ENCODE peak calls at places on chromosomes 2 and 18, in seven cellular contexts. T, N, M, F, K, L and Y are unnamed samples.

GRCh38 chr2:190530211-190530639 is 4.3 kb downstream of the NEMP2 start:
- DNase-seq in T (no peak), N (peak; percentile 94), F (peak; percentile 53), M (no peak), K (no peak), L (no peak), Y (peak; percentile 37)

GRCh38 chr2:122139739-122140138 is 384.3 kb downstream of the TSN start:
- DNase-seq in N (no peak), K (no peak), T (no peak), L (no peak), F (no peak), M (no peak), Y (no peak)

GRCh38 chr2:16413947-16414346 is 251.7 kb downstream of the CYRIA start:
- DNase-seq in T (no peak), L (no peak), M (no peak), K (no peak), F (no peak), N (no peak), Y (no peak)

GRCh38 chr18:41617592-41617991 is 337.4 kb upstream of the PIK3C3 start:
- DNase-seq in L (no peak), M (no peak), K (no peak), T (no peak), F (no peak), N (no peak), Y (no peak)

GRCh38 chr2:5188636-5189035 is 503.5 kb upstream of the SOX11 start:
- DNase-seq in M (no peak), N (no peak), K (peak; percentile 16), L (no peak), T (no peak), F (no peak), Y (no peak)

GRCh38 chr18:2955966-2956521 is 56.9 kb downstream of the LPIN2 start:
- DNase-seq in F (no peak), M (peak; percentile 57), T (no peak), L (no peak), N (no peak), K (no peak), Y (no peak)

GRCh38 chr2:235041918-235042575 is 90.2 kb downstream of the SH3BP4 start:
- DNase-seq in L (no peak), N (no peak), T (no peak), F (no peak), K (no peak), M (no peak), Y (no peak)

GRCh38 chr2:24613154-24613814 is 122.2 kb downstream of the NCOA1 start:
- DNase-seq in F (peak; percentile 76), M (peak; percentile 35), T (no peak), L (peak; percentile 75), N (peak; percentile 5), K (peak; percentile 45), Y (peak; percentile 73)

GRCh38 chr18:47817017-47817911 is 113.2 kb downstream of the SMAD2 start:
- DNase-seq in K (no peak), N (no peak), L (no peak), F (peak; percentile 6), M (no peak), T (no peak), Y (no peak)

GRCh38 chr2:33134764-33135560 is 188.2 kb downstream of the LTBP1 start:
- DNase-seq in T (no peak), M (no peak), L (peak; percentile 28), K (peak; percentile 36), N (no peak), F (no peak), Y (peak; percentile 25)

GRCh38 chr2:207474871-207475485 is 54.8 kb upstream of the CREB1 start:
- DNase-seq in K (peak; percentile 67), N (peak; percentile 17), M (peak; percentile 61), T (peak; percentile 9), F (peak; percentile 68), L (peak; percentile 55), Y (peak; percentile 60)

GRCh38 chr2:98037666-98038339 is 42.1 kb upstream of the TMEM131 start:
- DNase-seq in T (no peak), M (no peak), L (no peak), F (no peak), K (no peak), N (no peak), Y (no peak)

GRCh38 chr2:110955045-110955444 is 165.7 kb upstream of the BCL2L11 start:
- DNase-seq in T (no peak), F (no peak), M (no peak), N (no peak), L (no peak), K (no peak), Y (no peak)